ENCODE peak calls at places on chromosomes 4 and X, in nine cellular contexts. One of them, this sample, is unnamed.

GRCh38 chr4:109801895-109802319 is at the start of gene CFI:
- DNase-seq in smooth muscle cell of the brain vasculature: no peak
- DNase-seq in stimulated activated CD8-positive, alpha-beta memory T cell treated with anti-CD3 and anti-CD28 coated beads, Interleukin-15, amount 100 ng/mL, for 24 hours: no peak
- DNase-seq in T follicular helper cell: no peak
- DNase-seq in Panc1: no peak
- DNase-seq in left lung: no peak
- DNase-seq in iris pigment epithelial cell: peak
- DNase-seq in C1 segment of cervical spinal cord: no peak
- DNase-seq in AG04450: no peak
- DNase-seq in this sample: no peak

GRCh38 chr4:62196338-62196737 is 996.2 kb downstream of the ADGRL3 start:
- DNase-seq in T follicular helper cell: no peak
- DNase-seq in smooth muscle cell of the brain vasculature: no peak
- DNase-seq in left lung: no peak
- DNase-seq in AG04450: no peak
- DNase-seq in Panc1: no peak
- DNase-seq in iris pigment epithelial cell: no peak
- DNase-seq in C1 segment of cervical spinal cord: no peak
- DNase-seq in stimulated activated CD8-positive, alpha-beta memory T cell treated with anti-CD3 and anti-CD28 coated beads, Interleukin-15, amount 100 ng/mL, for 24 hours: no peak
- DNase-seq in this sample: no peak

GRCh38 chr4:83204731-83205130 is 79.9 kb downstream of the COQ2 start:
- DNase-seq in iris pigment epithelial cell: no peak
- DNase-seq in smooth muscle cell of the brain vasculature: no peak
- DNase-seq in C1 segment of cervical spinal cord: no peak
- DNase-seq in AG04450: no peak
- DNase-seq in Panc1: no peak
- DNase-seq in T follicular helper cell: no peak
- DNase-seq in left lung: no peak
- DNase-seq in stimulated activated CD8-positive, alpha-beta memory T cell treated with anti-CD3 and anti-CD28 coated beads, Interleukin-15, amount 100 ng/mL, for 24 hours: no peak
- DNase-seq in this sample: no peak

GRCh38 chrX:153611298-153612095 is 12.6 kb upstream of the CCNQ start:
- DNase-seq in Panc1: no peak
- DNase-seq in C1 segment of cervical spinal cord: no peak
- DNase-seq in smooth muscle cell of the brain vasculature: no peak
- DNase-seq in T follicular helper cell: no peak
- DNase-seq in stimulated activated CD8-positive, alpha-beta memory T cell treated with anti-CD3 and anti-CD28 coated beads, Interleukin-15, amount 100 ng/mL, for 24 hours: no peak
- DNase-seq in iris pigment epithelial cell: no peak
- DNase-seq in left lung: no peak
- DNase-seq in AG04450: no peak
- DNase-seq in this sample: no peak

GRCh38 chrX:13007519-13008188 is 32.7 kb downstream of the TMSB4X start:
- DNase-seq in AG04450: no peak
- DNase-seq in stimulated activated CD8-positive, alpha-beta memory T cell treated with anti-CD3 and anti-CD28 coated beads, Interleukin-15, amount 100 ng/mL, for 24 hours: no peak
- DNase-seq in smooth muscle cell of the brain vasculature: no peak
- DNase-seq in left lung: no peak
- DNase-seq in iris pigment epithelial cell: no peak
- DNase-seq in C1 segment of cervical spinal cord: no peak
- DNase-seq in Panc1: no peak
- DNase-seq in T follicular helper cell: no peak
- DNase-seq in this sample: no peak

GRCh38 chr4:174401471-174402130 is 117.9 kb downstream of the CEP44 start:
- DNase-seq in left lung: no peak
- DNase-seq in stimulated activated CD8-positive, alpha-beta memory T cell treated with anti-CD3 and anti-CD28 coated beads, Interleukin-15, amount 100 ng/mL, for 24 hours: no peak
- DNase-seq in smooth muscle cell of the brain vasculature: no peak
- DNase-seq in T follicular helper cell: no peak
- DNase-seq in C1 segment of cervical spinal cord: no peak
- DNase-seq in Panc1: no peak
- DNase-seq in iris pigment epithelial cell: no peak
- DNase-seq in AG04450: no peak
- DNase-seq in this sample: no peak

GRCh38 chr4:26410385-26411293 is 79.6 kb downstream of the CCKAR start:
- DNase-seq in C1 segment of cervical spinal cord: no peak
- DNase-seq in iris pigment epithelial cell: peak
- DNase-seq in AG04450: no peak
- DNase-seq in smooth muscle cell of the brain vasculature: peak
- DNase-seq in Panc1: peak
- DNase-seq in T follicular helper cell: peak
- DNase-seq in left lung: no peak
- DNase-seq in stimulated activated CD8-positive, alpha-beta memory T cell treated with anti-CD3 and anti-CD28 coated beads, Interleukin-15, amount 100 ng/mL, for 24 hours: no peak
- DNase-seq in this sample: peak

GRCh38 chr4:141346144-141346543 is 125.4 kb downstream of the ZNF330 start:
- DNase-seq in C1 segment of cervical spinal cord: no peak
- DNase-seq in stimulated activated CD8-positive, alpha-beta memory T cell treated with anti-CD3 and anti-CD28 coated beads, Interleukin-15, amount 100 ng/mL, for 24 hours: no peak
- DNase-seq in Panc1: no peak
- DNase-seq in smooth muscle cell of the brain vasculature: no peak
- DNase-seq in AG04450: peak
- DNase-seq in T follicular helper cell: no peak
- DNase-seq in iris pigment epithelial cell: peak
- DNase-seq in left lung: no peak
- DNase-seq in this sample: no peak

GRCh38 chrX:48490661-48491060 is 14.7 kb downstream of the FTSJ1 start:
- DNase-seq in T follicular helper cell: no peak
- DNase-seq in Panc1: no peak
- DNase-seq in AG04450: no peak
- DNase-seq in stimulated activated CD8-positive, alpha-beta memory T cell treated with anti-CD3 and anti-CD28 coated beads, Interleukin-15, amount 100 ng/mL, for 24 hours: no peak
- DNase-seq in C1 segment of cervical spinal cord: no peak
- DNase-seq in iris pigment epithelial cell: peak
- DNase-seq in left lung: no peak
- DNase-seq in smooth muscle cell of the brain vasculature: no peak
- DNase-seq in this sample: no peak

GRCh38 chr4:121951570-121952110 is at the start of gene TRPC3:
- DNase-seq in Panc1: no peak
- DNase-seq in left lung: peak
- DNase-seq in stimulated activated CD8-positive, alpha-beta memory T cell treated with anti-CD3 and anti-CD28 coated beads, Interleukin-15, amount 100 ng/mL, for 24 hours: peak
- DNase-seq in iris pigment epithelial cell: no peak
- DNase-seq in smooth muscle cell of the brain vasculature: no peak
- DNase-seq in T follicular helper cell: peak
- DNase-seq in AG04450: no peak
- DNase-seq in C1 segment of cervical spinal cord: no peak
- DNase-seq in this sample: peak

GRCh38 chrX:132433551-132433950 is 55.3 kb downstream of the MBNL3 start:
- DNase-seq in smooth muscle cell of the brain vasculature: no peak
- DNase-seq in stimulated activated CD8-positive, alpha-beta memory T cell treated with anti-CD3 and anti-CD28 coated beads, Interleukin-15, amount 100 ng/mL, for 24 hours: no peak
- DNase-seq in Panc1: no peak
- DNase-seq in AG04450: no peak
- DNase-seq in left lung: no peak
- DNase-seq in T follicular helper cell: no peak
- DNase-seq in C1 segment of cervical spinal cord: no peak
- DNase-seq in iris pigment epithelial cell: no peak
- DNase-seq in this sample: no peak

GRCh38 chr4:27010334-27010940 is 149.8 kb downstream of the STIM2 start:
- DNase-seq in iris pigment epithelial cell: peak
- DNase-seq in smooth muscle cell of the brain vasculature: peak
- DNase-seq in stimulated activated CD8-positive, alpha-beta memory T cell treated with anti-CD3 and anti-CD28 coated beads, Interleukin-15, amount 100 ng/mL, for 24 hours: no peak
- DNase-seq in Panc1: peak
- DNase-seq in AG04450: no peak
- DNase-seq in T follicular helper cell: peak
- DNase-seq in C1 segment of cervical spinal cord: peak
- DNase-seq in left lung: no peak
- DNase-seq in this sample: peak

GRCh38 chr4:2361366-2362285 is 56.8 kb downstream of the ZFYVE28 start:
- DNase-seq in stimulated activated CD8-positive, alpha-beta memory T cell treated with anti-CD3 and anti-CD28 coated beads, Interleukin-15, amount 100 ng/mL, for 24 hours: no peak
- DNase-seq in iris pigment epithelial cell: no peak
- DNase-seq in smooth muscle cell of the brain vasculature: no peak
- DNase-seq in left lung: peak
- DNase-seq in T follicular helper cell: no peak
- DNase-seq in Panc1: no peak
- DNase-seq in AG04450: no peak
- DNase-seq in C1 segment of cervical spinal cord: no peak
- DNase-seq in this sample: no peak

GRCh38 chr4:4249876-4250275 is 1.9 kb upstream of the TMEM128 start:
- DNase-seq in smooth muscle cell of the brain vasculature: no peak
- DNase-seq in left lung: no peak
- DNase-seq in Panc1: no peak
- DNase-seq in C1 segment of cervical spinal cord: no peak
- DNase-seq in AG04450: no peak
- DNase-seq in stimulated activated CD8-positive, alpha-beta memory T cell treated with anti-CD3 and anti-CD28 coated beads, Interleukin-15, amount 100 ng/mL, for 24 hours: no peak
- DNase-seq in iris pigment epithelial cell: no peak
- DNase-seq in T follicular helper cell: no peak
- DNase-seq in this sample: no peak

GRCh38 chr4:1402021-1402515 is 4.2 kb downstream of the NKX1-1 start:
- DNase-seq in AG04450: no peak
- DNase-seq in stimulated activated CD8-positive, alpha-beta memory T cell treated with anti-CD3 and anti-CD28 coated beads, Interleukin-15, amount 100 ng/mL, for 24 hours: no peak
- DNase-seq in T follicular helper cell: no peak
- DNase-seq in left lung: peak
- DNase-seq in smooth muscle cell of the brain vasculature: no peak
- DNase-seq in iris pigment epithelial cell: no peak
- DNase-seq in C1 segment of cervical spinal cord: no peak
- DNase-seq in Panc1: no peak
- DNase-seq in this sample: no peak

GRCh38 chr4:102449751-102450352 is 51.3 kb upstream of the NFKB1 start:
- DNase-seq in left lung: no peak
- DNase-seq in iris pigment epithelial cell: peak
- DNase-seq in AG04450: peak
- DNase-seq in stimulated activated CD8-positive, alpha-beta memory T cell treated with anti-CD3 and anti-CD28 coated beads, Interleukin-15, amount 100 ng/mL, for 24 hours: no peak
- DNase-seq in smooth muscle cell of the brain vasculature: peak
- DNase-seq in C1 segment of cervical spinal cord: no peak
- DNase-seq in Panc1: peak
- DNase-seq in T follicular helper cell: peak
- DNase-seq in this sample: peak

GRCh38 chr4:160864253-160864652 is 1299.5 kb downstream of the FSTL5 start:
- DNase-seq in Panc1: no peak
- DNase-seq in C1 segment of cervical spinal cord: no peak
- DNase-seq in AG04450: no peak
- DNase-seq in left lung: no peak
- DNase-seq in T follicular helper cell: no peak
- DNase-seq in iris pigment epithelial cell: no peak
- DNase-seq in stimulated activated CD8-positive, alpha-beta memory T cell treated with anti-CD3 and anti-CD28 coated beads, Interleukin-15, amount 100 ng/mL, for 24 hours: no peak
- DNase-seq in smooth muscle cell of the brain vasculature: no peak
- DNase-seq in this sample: no peak

GRCh38 chrX:23497919-23498318 is 163.3 kb downstream of the PTCHD1 start:
- DNase-seq in T follicular helper cell: no peak
- DNase-seq in stimulated activated CD8-positive, alpha-beta memory T cell treated with anti-CD3 and anti-CD28 coated beads, Interleukin-15, amount 100 ng/mL, for 24 hours: no peak
- DNase-seq in iris pigment epithelial cell: no peak
- DNase-seq in Panc1: no peak
- DNase-seq in AG04450: no peak
- DNase-seq in smooth muscle cell of the brain vasculature: no peak
- DNase-seq in C1 segment of cervical spinal cord: no peak
- DNase-seq in left lung: no peak
- DNase-seq in this sample: no peak

GRCh38 chr4:54082168-54082567 is 17.8 kb upstream of the CHIC2 start:
- DNase-seq in stimulated activated CD8-positive, alpha-beta memory T cell treated with anti-CD3 and anti-CD28 coated beads, Interleukin-15, amount 100 ng/mL, for 24 hours: no peak
- DNase-seq in C1 segment of cervical spinal cord: no peak
- DNase-seq in T follicular helper cell: no peak
- DNase-seq in iris pigment epithelial cell: peak
- DNase-seq in AG04450: peak
- DNase-seq in smooth muscle cell of the brain vasculature: peak
- DNase-seq in left lung: no peak
- DNase-seq in Panc1: peak
- DNase-seq in this sample: no peak

GRCh38 chr4:90603540-90603939 is 476.3 kb downstream of the CCSER1 start:
- DNase-seq in T follicular helper cell: no peak
- DNase-seq in AG04450: no peak
- DNase-seq in left lung: no peak
- DNase-seq in iris pigment epithelial cell: no peak
- DNase-seq in C1 segment of cervical spinal cord: no peak
- DNase-seq in smooth muscle cell of the brain vasculature: no peak
- DNase-seq in Panc1: no peak
- DNase-seq in stimulated activated CD8-positive, alpha-beta memory T cell treated with anti-CD3 and anti-CD28 coated beads, Interleukin-15, amount 100 ng/mL, for 24 hours: no peak
- DNase-seq in this sample: no peak

GRCh38 chr4:101282076-101282844 is 65.1 kb downstream of the PPP3CA start:
- DNase-seq in T follicular helper cell: no peak
- DNase-seq in left lung: no peak
- DNase-seq in Panc1: no peak
- DNase-seq in stimulated activated CD8-positive, alpha-beta memory T cell treated with anti-CD3 and anti-CD28 coated beads, Interleukin-15, amount 100 ng/mL, for 24 hours: no peak
- DNase-seq in AG04450: no peak
- DNase-seq in smooth muscle cell of the brain vasculature: no peak
- DNase-seq in C1 segment of cervical spinal cord: no peak
- DNase-seq in iris pigment epithelial cell: no peak
- DNase-seq in this sample: peak

GRCh38 chr4:40196724-40197281 is at the start of gene RHOH:
- DNase-seq in C1 segment of cervical spinal cord: no peak
- DNase-seq in Panc1: no peak
- DNase-seq in iris pigment epithelial cell: no peak
- DNase-seq in stimulated activated CD8-positive, alpha-beta memory T cell treated with anti-CD3 and anti-CD28 coated beads, Interleukin-15, amount 100 ng/mL, for 24 hours: no peak
- DNase-seq in AG04450: no peak
- DNase-seq in left lung: no peak
- DNase-seq in T follicular helper cell: peak
- DNase-seq in smooth muscle cell of the brain vasculature: no peak
- DNase-seq in this sample: peak

GRCh38 chrX:22800360-22800759 is 199.4 kb upstream of the DDX53 start:
- DNase-seq in C1 segment of cervical spinal cord: no peak
- DNase-seq in stimulated activated CD8-positive, alpha-beta memory T cell treated with anti-CD3 and anti-CD28 coated beads, Interleukin-15, amount 100 ng/mL, for 24 hours: no peak
- DNase-seq in AG04450: peak
- DNase-seq in T follicular helper cell: no peak
- DNase-seq in iris pigment epithelial cell: peak
- DNase-seq in left lung: no peak
- DNase-seq in smooth muscle cell of the brain vasculature: peak
- DNase-seq in Panc1: no peak
- DNase-seq in this sample: no peak